ENCODE peak calls at places on chromosome X, in seven cellular contexts. One of them, this sample, is unnamed.

GRCh38 chrX:37331546-37331945 is 17.6 kb upstream of the PRRG1 start:
- DNase-seq in stimulated activated CD8-positive, alpha-beta memory T cell treated with anti-CD3 and anti-CD28 coated beads, Interleukin-7, amount 100 ng/mL, for 1 hour: no peak
- DNase-seq in substantia nigra: no peak
- DNase-seq in ACHN: no peak
- DNase-seq in effector CD4-positive, alpha-beta T cell: no peak
- DNase-seq in amygdala: no peak
- DNase-seq in activated CD8-positive, alpha-beta T cell treated with anti-CD3 and anti-CD28 coated beads for 36 hours: no peak
- DNase-seq in this sample: no peak

GRCh38 chrX:40380649-40381488 is 199.9 kb upstream of the ATP6AP2 start:
- DNase-seq in stimulated activated CD8-positive, alpha-beta memory T cell treated with anti-CD3 and anti-CD28 coated beads, Interleukin-7, amount 100 ng/mL, for 1 hour: no peak
- DNase-seq in substantia nigra: no peak
- DNase-seq in ACHN: no peak
- DNase-seq in effector CD4-positive, alpha-beta T cell: no peak
- DNase-seq in amygdala: no peak
- DNase-seq in activated CD8-positive, alpha-beta T cell treated with anti-CD3 and anti-CD28 coated beads for 36 hours: no peak
- DNase-seq in this sample: peak

GRCh38 chrX:147763131-147763530 is 148.6 kb upstream of the FMR1 start:
- DNase-seq in stimulated activated CD8-positive, alpha-beta memory T cell treated with anti-CD3 and anti-CD28 coated beads, Interleukin-7, amount 100 ng/mL, for 1 hour: no peak
- DNase-seq in substantia nigra: no peak
- DNase-seq in ACHN: no peak
- DNase-seq in effector CD4-positive, alpha-beta T cell: no peak
- DNase-seq in amygdala: no peak
- DNase-seq in activated CD8-positive, alpha-beta T cell treated with anti-CD3 and anti-CD28 coated beads for 36 hours: no peak
- DNase-seq in this sample: no peak

GRCh38 chrX:40933132-40934078 is 151.8 kb upstream of the USP9X start:
- DNase-seq in stimulated activated CD8-positive, alpha-beta memory T cell treated with anti-CD3 and anti-CD28 coated beads, Interleukin-7, amount 100 ng/mL, for 1 hour: no peak
- DNase-seq in substantia nigra: no peak
- DNase-seq in ACHN: no peak
- DNase-seq in effector CD4-positive, alpha-beta T cell: no peak
- DNase-seq in amygdala: no peak
- DNase-seq in activated CD8-positive, alpha-beta T cell treated with anti-CD3 and anti-CD28 coated beads for 36 hours: peak
- DNase-seq in this sample: no peak

GRCh38 chrX:65009459-65009858 is 33.2 kb upstream of the ZC4H2 start:
- DNase-seq in stimulated activated CD8-positive, alpha-beta memory T cell treated with anti-CD3 and anti-CD28 coated beads, Interleukin-7, amount 100 ng/mL, for 1 hour: no peak
- DNase-seq in substantia nigra: no peak
- DNase-seq in ACHN: no peak
- DNase-seq in effector CD4-positive, alpha-beta T cell: no peak
- DNase-seq in amygdala: no peak
- DNase-seq in activated CD8-positive, alpha-beta T cell treated with anti-CD3 and anti-CD28 coated beads for 36 hours: no peak
- DNase-seq in this sample: no peak

GRCh38 chrX:46929439-46930018 is 17.3 kb downstream of the JADE3 start:
- DNase-seq in stimulated activated CD8-positive, alpha-beta memory T cell treated with anti-CD3 and anti-CD28 coated beads, Interleukin-7, amount 100 ng/mL, for 1 hour: no peak
- DNase-seq in substantia nigra: no peak
- DNase-seq in ACHN: peak
- DNase-seq in effector CD4-positive, alpha-beta T cell: no peak
- DNase-seq in amygdala: no peak
- DNase-seq in activated CD8-positive, alpha-beta T cell treated with anti-CD3 and anti-CD28 coated beads for 36 hours: no peak
- DNase-seq in this sample: no peak

GRCh38 chrX:118637997-118638396 is 89.4 kb upstream of the IL13RA1 start:
- DNase-seq in stimulated activated CD8-positive, alpha-beta memory T cell treated with anti-CD3 and anti-CD28 coated beads, Interleukin-7, amount 100 ng/mL, for 1 hour: no peak
- DNase-seq in substantia nigra: no peak
- DNase-seq in ACHN: peak
- DNase-seq in effector CD4-positive, alpha-beta T cell: no peak
- DNase-seq in amygdala: no peak
- DNase-seq in activated CD8-positive, alpha-beta T cell treated with anti-CD3 and anti-CD28 coated beads for 36 hours: no peak
- DNase-seq in this sample: no peak

GRCh38 chrX:132648870-132649269 is 160.0 kb upstream of the MBNL3 start:
- DNase-seq in stimulated activated CD8-positive, alpha-beta memory T cell treated with anti-CD3 and anti-CD28 coated beads, Interleukin-7, amount 100 ng/mL, for 1 hour: no peak
- DNase-seq in substantia nigra: no peak
- DNase-seq in ACHN: no peak
- DNase-seq in effector CD4-positive, alpha-beta T cell: no peak
- DNase-seq in amygdala: no peak
- DNase-seq in activated CD8-positive, alpha-beta T cell treated with anti-CD3 and anti-CD28 coated beads for 36 hours: no peak
- DNase-seq in this sample: no peak

GRCh38 chrX:18931972-18932371 is 51.9 kb downstream of the PHKA2 start:
- DNase-seq in stimulated activated CD8-positive, alpha-beta memory T cell treated with anti-CD3 and anti-CD28 coated beads, Interleukin-7, amount 100 ng/mL, for 1 hour: no peak
- DNase-seq in substantia nigra: peak
- DNase-seq in ACHN: peak
- DNase-seq in effector CD4-positive, alpha-beta T cell: no peak
- DNase-seq in amygdala: no peak
- DNase-seq in activated CD8-positive, alpha-beta T cell treated with anti-CD3 and anti-CD28 coated beads for 36 hours: peak
- DNase-seq in this sample: peak

GRCh38 chrX:8760021-8760420 is 28.1 kb upstream of the ANOS1 start:
- DNase-seq in stimulated activated CD8-positive, alpha-beta memory T cell treated with anti-CD3 and anti-CD28 coated beads, Interleukin-7, amount 100 ng/mL, for 1 hour: no peak
- DNase-seq in substantia nigra: no peak
- DNase-seq in ACHN: no peak
- DNase-seq in effector CD4-positive, alpha-beta T cell: no peak
- DNase-seq in amygdala: no peak
- DNase-seq in activated CD8-positive, alpha-beta T cell treated with anti-CD3 and anti-CD28 coated beads for 36 hours: no peak
- DNase-seq in this sample: no peak

GRCh38 chrX:130386408-130386808 is 934 bp upstream of the GPR119 start:
- DNase-seq in stimulated activated CD8-positive, alpha-beta memory T cell treated with anti-CD3 and anti-CD28 coated beads, Interleukin-7, amount 100 ng/mL, for 1 hour: no peak
- DNase-seq in substantia nigra: no peak
- DNase-seq in ACHN: no peak
- DNase-seq in effector CD4-positive, alpha-beta T cell: no peak
- DNase-seq in amygdala: no peak
- DNase-seq in activated CD8-positive, alpha-beta T cell treated with anti-CD3 and anti-CD28 coated beads for 36 hours: no peak
- DNase-seq in this sample: no peak

GRCh38 chrX:120309873-120310730 is 1.2 kb downstream of the TMEM255A start:
- DNase-seq in stimulated activated CD8-positive, alpha-beta memory T cell treated with anti-CD3 and anti-CD28 coated beads, Interleukin-7, amount 100 ng/mL, for 1 hour: no peak
- DNase-seq in substantia nigra: no peak
- DNase-seq in ACHN: peak
- DNase-seq in effector CD4-positive, alpha-beta T cell: no peak
- DNase-seq in amygdala: no peak
- DNase-seq in activated CD8-positive, alpha-beta T cell treated with anti-CD3 and anti-CD28 coated beads for 36 hours: peak
- DNase-seq in this sample: peak

GRCh38 chrX:149504915-149505651 is at the start of gene IDS:
- DNase-seq in stimulated activated CD8-positive, alpha-beta memory T cell treated with anti-CD3 and anti-CD28 coated beads, Interleukin-7, amount 100 ng/mL, for 1 hour: peak
- DNase-seq in substantia nigra: peak
- DNase-seq in ACHN: peak
- DNase-seq in effector CD4-positive, alpha-beta T cell: peak
- DNase-seq in amygdala: peak
- DNase-seq in activated CD8-positive, alpha-beta T cell treated with anti-CD3 and anti-CD28 coated beads for 36 hours: peak
- DNase-seq in this sample: peak

GRCh38 chrX:71910526-71911022 is at the start of gene NHSL2:
- DNase-seq in stimulated activated CD8-positive, alpha-beta memory T cell treated with anti-CD3 and anti-CD28 coated beads, Interleukin-7, amount 100 ng/mL, for 1 hour: no peak
- DNase-seq in substantia nigra: no peak
- DNase-seq in ACHN: no peak
- DNase-seq in effector CD4-positive, alpha-beta T cell: no peak
- DNase-seq in amygdala: no peak
- DNase-seq in activated CD8-positive, alpha-beta T cell treated with anti-CD3 and anti-CD28 coated beads for 36 hours: peak
- DNase-seq in this sample: peak

GRCh38 chrX:120262781-120263719 is 12.4 kb downstream of the ZBTB33 start:
- DNase-seq in stimulated activated CD8-positive, alpha-beta memory T cell treated with anti-CD3 and anti-CD28 coated beads, Interleukin-7, amount 100 ng/mL, for 1 hour: no peak
- DNase-seq in substantia nigra: peak
- DNase-seq in ACHN: no peak
- DNase-seq in effector CD4-positive, alpha-beta T cell: no peak
- DNase-seq in amygdala: no peak
- DNase-seq in activated CD8-positive, alpha-beta T cell treated with anti-CD3 and anti-CD28 coated beads for 36 hours: no peak
- DNase-seq in this sample: peak

GRCh38 chrX:135396109-135396508 is 25.6 kb upstream of the SMIM10L2A start:
- DNase-seq in stimulated activated CD8-positive, alpha-beta memory T cell treated with anti-CD3 and anti-CD28 coated beads, Interleukin-7, amount 100 ng/mL, for 1 hour: no peak
- DNase-seq in substantia nigra: no peak
- DNase-seq in ACHN: peak
- DNase-seq in effector CD4-positive, alpha-beta T cell: no peak
- DNase-seq in amygdala: no peak
- DNase-seq in activated CD8-positive, alpha-beta T cell treated with anti-CD3 and anti-CD28 coated beads for 36 hours: no peak
- DNase-seq in this sample: no peak

GRCh38 chrX:128106630-128107029 is 54.4 kb upstream of the ACTRT1 start:
- DNase-seq in stimulated activated CD8-positive, alpha-beta memory T cell treated with anti-CD3 and anti-CD28 coated beads, Interleukin-7, amount 100 ng/mL, for 1 hour: no peak
- DNase-seq in substantia nigra: peak
- DNase-seq in ACHN: peak
- DNase-seq in effector CD4-positive, alpha-beta T cell: no peak
- DNase-seq in amygdala: no peak
- DNase-seq in activated CD8-positive, alpha-beta T cell treated with anti-CD3 and anti-CD28 coated beads for 36 hours: no peak
- DNase-seq in this sample: peak

GRCh38 chrX:154489182-154489581 is 1.2 kb downstream of the SLC10A3 start:
- DNase-seq in stimulated activated CD8-positive, alpha-beta memory T cell treated with anti-CD3 and anti-CD28 coated beads, Interleukin-7, amount 100 ng/mL, for 1 hour: no peak
- DNase-seq in substantia nigra: no peak
- DNase-seq in ACHN: no peak
- DNase-seq in effector CD4-positive, alpha-beta T cell: no peak
- DNase-seq in amygdala: no peak
- DNase-seq in activated CD8-positive, alpha-beta T cell treated with anti-CD3 and anti-CD28 coated beads for 36 hours: no peak
- DNase-seq in this sample: no peak

GRCh38 chrX:39450578-39450977 is 647.2 kb downstream of the BCOR start:
- DNase-seq in stimulated activated CD8-positive, alpha-beta memory T cell treated with anti-CD3 and anti-CD28 coated beads, Interleukin-7, amount 100 ng/mL, for 1 hour: no peak
- DNase-seq in substantia nigra: no peak
- DNase-seq in ACHN: no peak
- DNase-seq in effector CD4-positive, alpha-beta T cell: no peak
- DNase-seq in amygdala: no peak
- DNase-seq in activated CD8-positive, alpha-beta T cell treated with anti-CD3 and anti-CD28 coated beads for 36 hours: no peak
- DNase-seq in this sample: no peak

GRCh38 chrX:19280636-19281035 is 63.1 kb upstream of the PDHA1 start:
- DNase-seq in stimulated activated CD8-positive, alpha-beta memory T cell treated with anti-CD3 and anti-CD28 coated beads, Interleukin-7, amount 100 ng/mL, for 1 hour: no peak
- DNase-seq in substantia nigra: no peak
- DNase-seq in ACHN: no peak
- DNase-seq in effector CD4-positive, alpha-beta T cell: no peak
- DNase-seq in amygdala: no peak
- DNase-seq in activated CD8-positive, alpha-beta T cell treated with anti-CD3 and anti-CD28 coated beads for 36 hours: no peak
- DNase-seq in this sample: no peak

GRCh38 chrX:77451041-77451440 is 3.9 kb downstream of the FGF16 start:
- DNase-seq in stimulated activated CD8-positive, alpha-beta memory T cell treated with anti-CD3 and anti-CD28 coated beads, Interleukin-7, amount 100 ng/mL, for 1 hour: no peak
- DNase-seq in substantia nigra: no peak
- DNase-seq in ACHN: no peak
- DNase-seq in effector CD4-positive, alpha-beta T cell: no peak
- DNase-seq in amygdala: no peak
- DNase-seq in activated CD8-positive, alpha-beta T cell treated with anti-CD3 and anti-CD28 coated beads for 36 hours: no peak
- DNase-seq in this sample: no peak

GRCh38 chrX:12792711-12793110 is 1.5 kb downstream of the PRPS2 start:
- DNase-seq in stimulated activated CD8-positive, alpha-beta memory T cell treated with anti-CD3 and anti-CD28 coated beads, Interleukin-7, amount 100 ng/mL, for 1 hour: no peak
- DNase-seq in substantia nigra: no peak
- DNase-seq in ACHN: no peak
- DNase-seq in effector CD4-positive, alpha-beta T cell: no peak
- DNase-seq in amygdala: no peak
- DNase-seq in activated CD8-positive, alpha-beta T cell treated with anti-CD3 and anti-CD28 coated beads for 36 hours: no peak
- DNase-seq in this sample: no peak

GRCh38 chrX:2974946-2975345 is 31.4 kb upstream of the ARSH start:
- DNase-seq in stimulated activated CD8-positive, alpha-beta memory T cell treated with anti-CD3 and anti-CD28 coated beads, Interleukin-7, amount 100 ng/mL, for 1 hour: no peak
- DNase-seq in substantia nigra: no peak
- DNase-seq in ACHN: no peak
- DNase-seq in effector CD4-positive, alpha-beta T cell: no peak
- DNase-seq in amygdala: no peak
- DNase-seq in activated CD8-positive, alpha-beta T cell treated with anti-CD3 and anti-CD28 coated beads for 36 hours: no peak
- DNase-seq in this sample: no peak

GRCh38 chrX:30659421-30659820 is 6.2 kb downstream of the GK start:
- DNase-seq in stimulated activated CD8-positive, alpha-beta memory T cell treated with anti-CD3 and anti-CD28 coated beads, Interleukin-7, amount 100 ng/mL, for 1 hour: no peak
- DNase-seq in substantia nigra: no peak
- DNase-seq in ACHN: no peak
- DNase-seq in effector CD4-positive, alpha-beta T cell: no peak
- DNase-seq in amygdala: no peak
- DNase-seq in activated CD8-positive, alpha-beta T cell treated with anti-CD3 and anti-CD28 coated beads for 36 hours: no peak
- DNase-seq in this sample: no peak

GRCh38 chrX:64996805-64997204 is 20.6 kb upstream of the ZC4H2 start:
- DNase-seq in stimulated activated CD8-positive, alpha-beta memory T cell treated with anti-CD3 and anti-CD28 coated beads, Interleukin-7, amount 100 ng/mL, for 1 hour: no peak
- DNase-seq in substantia nigra: no peak
- DNase-seq in ACHN: no peak
- DNase-seq in effector CD4-positive, alpha-beta T cell: no peak
- DNase-seq in amygdala: no peak
- DNase-seq in activated CD8-positive, alpha-beta T cell treated with anti-CD3 and anti-CD28 coated beads for 36 hours: no peak
- DNase-seq in this sample: no peak

GRCh38 chrX:125627676-125628075 is 308.0 kb downstream of the TEX13C start:
- DNase-seq in stimulated activated CD8-positive, alpha-beta memory T cell treated with anti-CD3 and anti-CD28 coated beads, Interleukin-7, amount 100 ng/mL, for 1 hour: no peak
- DNase-seq in substantia nigra: no peak
- DNase-seq in ACHN: no peak
- DNase-seq in effector CD4-positive, alpha-beta T cell: no peak
- DNase-seq in amygdala: no peak
- DNase-seq in activated CD8-positive, alpha-beta T cell treated with anti-CD3 and anti-CD28 coated beads for 36 hours: no peak
- DNase-seq in this sample: no peak

GRCh38 chrX:109889289-109890006 is 113.5 kb upstream of the TMEM164 start:
- DNase-seq in stimulated activated CD8-positive, alpha-beta memory T cell treated with anti-CD3 and anti-CD28 coated beads, Interleukin-7, amount 100 ng/mL, for 1 hour: no peak
- DNase-seq in substantia nigra: no peak
- DNase-seq in ACHN: peak
- DNase-seq in effector CD4-positive, alpha-beta T cell: no peak
- DNase-seq in amygdala: no peak
- DNase-seq in activated CD8-positive, alpha-beta T cell treated with anti-CD3 and anti-CD28 coated beads for 36 hours: no peak
- DNase-seq in this sample: no peak

GRCh38 chrX:54182864-54183613 is at the start of gene FAM120C:
- DNase-seq in stimulated activated CD8-positive, alpha-beta memory T cell treated with anti-CD3 and anti-CD28 coated beads, Interleukin-7, amount 100 ng/mL, for 1 hour: peak
- DNase-seq in substantia nigra: peak
- DNase-seq in ACHN: peak
- DNase-seq in effector CD4-positive, alpha-beta T cell: peak
- DNase-seq in amygdala: peak
- DNase-seq in activated CD8-positive, alpha-beta T cell treated with anti-CD3 and anti-CD28 coated beads for 36 hours: peak
- DNase-seq in this sample: peak

GRCh38 chrX:101564651-101565050 is 14.3 kb downstream of the ARMCX1 start:
- DNase-seq in stimulated activated CD8-positive, alpha-beta memory T cell treated with anti-CD3 and anti-CD28 coated beads, Interleukin-7, amount 100 ng/mL, for 1 hour: no peak
- DNase-seq in substantia nigra: no peak
- DNase-seq in ACHN: no peak
- DNase-seq in effector CD4-positive, alpha-beta T cell: no peak
- DNase-seq in amygdala: no peak
- DNase-seq in activated CD8-positive, alpha-beta T cell treated with anti-CD3 and anti-CD28 coated beads for 36 hours: no peak
- DNase-seq in this sample: no peak

GRCh38 chrX:138921031-138921430 is 209.5 kb upstream of the FGF13 start:
- DNase-seq in stimulated activated CD8-positive, alpha-beta memory T cell treated with anti-CD3 and anti-CD28 coated beads, Interleukin-7, amount 100 ng/mL, for 1 hour: no peak
- DNase-seq in substantia nigra: no peak
- DNase-seq in ACHN: no peak
- DNase-seq in effector CD4-positive, alpha-beta T cell: no peak
- DNase-seq in amygdala: no peak
- DNase-seq in activated CD8-positive, alpha-beta T cell treated with anti-CD3 and anti-CD28 coated beads for 36 hours: no peak
- DNase-seq in this sample: no peak